ENCODE peak calls at places on chromosomes 2 and 18, in eight cellular contexts. One of them, this sample, is unnamed.

GRCh38 chr2:99772766-99773331 is 283.0 kb upstream of the REV1 start:
- DNase-seq in AG08395: no peak
- DNase-seq in stimulated activated CD8-positive, alpha-beta memory T cell treated with anti-CD3 and anti-CD28 coated beads, Interleukin-2, amount 100 ng/mL, for 1 hour: no peak
- DNase-seq in central memory CD4-positive, alpha-beta T cell: no peak
- DNase-seq in activated naive CD4-positive, alpha-beta T cell: no peak
- DNase-seq in AG20443: no peak
- DNase-seq in bronchial epithelial cell: no peak
- DNase-seq in endothelial cell: no peak
- DNase-seq in this sample: no peak

GRCh38 chr2:159285929-159286708 is at the start of gene WDSUB1:
- DNase-seq in endothelial cell: peak
- DNase-seq in activated naive CD4-positive, alpha-beta T cell: no peak
- DNase-seq in AG08395: peak
- DNase-seq in bronchial epithelial cell: peak
- DNase-seq in AG20443: peak
- DNase-seq in stimulated activated CD8-positive, alpha-beta memory T cell treated with anti-CD3 and anti-CD28 coated beads, Interleukin-2, amount 100 ng/mL, for 1 hour: no peak
- DNase-seq in central memory CD4-positive, alpha-beta T cell: no peak
- DNase-seq in this sample: no peak

GRCh38 chr2:107936427-107937359 is 49.6 kb upstream of the SLC5A7 start:
- DNase-seq in bronchial epithelial cell: peak
- DNase-seq in central memory CD4-positive, alpha-beta T cell: no peak
- DNase-seq in AG20443: no peak
- DNase-seq in AG08395: no peak
- DNase-seq in endothelial cell: peak
- DNase-seq in activated naive CD4-positive, alpha-beta T cell: no peak
- DNase-seq in stimulated activated CD8-positive, alpha-beta memory T cell treated with anti-CD3 and anti-CD28 coated beads, Interleukin-2, amount 100 ng/mL, for 1 hour: no peak
- DNase-seq in this sample: no peak

GRCh38 chr2:43340066-43340465 is 113.7 kb upstream of the ZFP36L2 start:
- DNase-seq in central memory CD4-positive, alpha-beta T cell: no peak
- DNase-seq in bronchial epithelial cell: peak
- DNase-seq in activated naive CD4-positive, alpha-beta T cell: no peak
- DNase-seq in AG08395: peak
- DNase-seq in stimulated activated CD8-positive, alpha-beta memory T cell treated with anti-CD3 and anti-CD28 coated beads, Interleukin-2, amount 100 ng/mL, for 1 hour: no peak
- DNase-seq in endothelial cell: no peak
- DNase-seq in AG20443: peak
- DNase-seq in this sample: no peak

GRCh38 chr2:236849508-236849907 is 236.2 kb upstream of the COPS8 start:
- DNase-seq in stimulated activated CD8-positive, alpha-beta memory T cell treated with anti-CD3 and anti-CD28 coated beads, Interleukin-2, amount 100 ng/mL, for 1 hour: no peak
- DNase-seq in central memory CD4-positive, alpha-beta T cell: no peak
- DNase-seq in bronchial epithelial cell: no peak
- DNase-seq in activated naive CD4-positive, alpha-beta T cell: no peak
- DNase-seq in AG20443: no peak
- DNase-seq in endothelial cell: no peak
- DNase-seq in AG08395: no peak
- DNase-seq in this sample: no peak

GRCh38 chr2:18085593-18085992 is 207.1 kb downstream of the KCNS3 start:
- DNase-seq in activated naive CD4-positive, alpha-beta T cell: no peak
- DNase-seq in AG08395: no peak
- DNase-seq in endothelial cell: no peak
- DNase-seq in bronchial epithelial cell: peak
- DNase-seq in central memory CD4-positive, alpha-beta T cell: no peak
- DNase-seq in stimulated activated CD8-positive, alpha-beta memory T cell treated with anti-CD3 and anti-CD28 coated beads, Interleukin-2, amount 100 ng/mL, for 1 hour: no peak
- DNase-seq in AG20443: no peak
- DNase-seq in this sample: no peak

GRCh38 chr2:30656079-30656478 is 151.2 kb downstream of the CAPN13 start:
- DNase-seq in bronchial epithelial cell: no peak
- DNase-seq in endothelial cell: no peak
- DNase-seq in stimulated activated CD8-positive, alpha-beta memory T cell treated with anti-CD3 and anti-CD28 coated beads, Interleukin-2, amount 100 ng/mL, for 1 hour: no peak
- DNase-seq in AG20443: no peak
- DNase-seq in activated naive CD4-positive, alpha-beta T cell: no peak
- DNase-seq in central memory CD4-positive, alpha-beta T cell: no peak
- DNase-seq in AG08395: peak
- DNase-seq in this sample: no peak

GRCh38 chr2:240793313-240794177 is 26.5 kb downstream of the KIF1A start:
- DNase-seq in AG08395: no peak
- DNase-seq in endothelial cell: no peak
- DNase-seq in activated naive CD4-positive, alpha-beta T cell: no peak
- DNase-seq in bronchial epithelial cell: no peak
- DNase-seq in AG20443: no peak
- DNase-seq in stimulated activated CD8-positive, alpha-beta memory T cell treated with anti-CD3 and anti-CD28 coated beads, Interleukin-2, amount 100 ng/mL, for 1 hour: no peak
- DNase-seq in central memory CD4-positive, alpha-beta T cell: no peak
- DNase-seq in this sample: no peak

GRCh38 chr2:144329472-144329871 is 190.4 kb downstream of the ZEB2 start:
- DNase-seq in endothelial cell: no peak
- DNase-seq in central memory CD4-positive, alpha-beta T cell: no peak
- DNase-seq in AG08395: no peak
- DNase-seq in bronchial epithelial cell: no peak
- DNase-seq in activated naive CD4-positive, alpha-beta T cell: no peak
- DNase-seq in stimulated activated CD8-positive, alpha-beta memory T cell treated with anti-CD3 and anti-CD28 coated beads, Interleukin-2, amount 100 ng/mL, for 1 hour: no peak
- DNase-seq in AG20443: no peak
- DNase-seq in this sample: no peak

GRCh38 chr2:3280683-3281520 is 96.7 kb downstream of the EIPR1 start:
- DNase-seq in stimulated activated CD8-positive, alpha-beta memory T cell treated with anti-CD3 and anti-CD28 coated beads, Interleukin-2, amount 100 ng/mL, for 1 hour: no peak
- DNase-seq in endothelial cell: no peak
- DNase-seq in AG20443: no peak
- DNase-seq in bronchial epithelial cell: no peak
- DNase-seq in activated naive CD4-positive, alpha-beta T cell: no peak
- DNase-seq in AG08395: no peak
- DNase-seq in central memory CD4-positive, alpha-beta T cell: no peak
- DNase-seq in this sample: no peak

GRCh38 chr2:3571284-3571683 is 3.8 kb upstream of the RPS7 start:
- DNase-seq in central memory CD4-positive, alpha-beta T cell: no peak
- DNase-seq in AG08395: no peak
- DNase-seq in stimulated activated CD8-positive, alpha-beta memory T cell treated with anti-CD3 and anti-CD28 coated beads, Interleukin-2, amount 100 ng/mL, for 1 hour: no peak
- DNase-seq in endothelial cell: no peak
- DNase-seq in AG20443: no peak
- DNase-seq in activated naive CD4-positive, alpha-beta T cell: no peak
- DNase-seq in bronchial epithelial cell: no peak
- DNase-seq in this sample: no peak

GRCh38 chr2:134988994-134989605 is 58.1 kb downstream of the MAP3K19 start:
- DNase-seq in endothelial cell: no peak
- DNase-seq in stimulated activated CD8-positive, alpha-beta memory T cell treated with anti-CD3 and anti-CD28 coated beads, Interleukin-2, amount 100 ng/mL, for 1 hour: no peak
- DNase-seq in AG08395: peak
- DNase-seq in activated naive CD4-positive, alpha-beta T cell: no peak
- DNase-seq in bronchial epithelial cell: peak
- DNase-seq in central memory CD4-positive, alpha-beta T cell: peak
- DNase-seq in AG20443: peak
- DNase-seq in this sample: no peak

GRCh38 chr18:28063181-28063790 is 113.6 kb downstream of the CDH2 start:
- DNase-seq in endothelial cell: no peak
- DNase-seq in activated naive CD4-positive, alpha-beta T cell: no peak
- DNase-seq in AG20443: peak
- DNase-seq in bronchial epithelial cell: peak
- DNase-seq in stimulated activated CD8-positive, alpha-beta memory T cell treated with anti-CD3 and anti-CD28 coated beads, Interleukin-2, amount 100 ng/mL, for 1 hour: no peak
- DNase-seq in central memory CD4-positive, alpha-beta T cell: no peak
- DNase-seq in AG08395: peak
- DNase-seq in this sample: no peak

GRCh38 chr2:106020821-106021316 is 173.2 kb downstream of the UXS1 start:
- DNase-seq in AG20443: no peak
- DNase-seq in central memory CD4-positive, alpha-beta T cell: no peak
- DNase-seq in bronchial epithelial cell: no peak
- DNase-seq in stimulated activated CD8-positive, alpha-beta memory T cell treated with anti-CD3 and anti-CD28 coated beads, Interleukin-2, amount 100 ng/mL, for 1 hour: no peak
- DNase-seq in AG08395: no peak
- DNase-seq in activated naive CD4-positive, alpha-beta T cell: no peak
- DNase-seq in endothelial cell: no peak
- DNase-seq in this sample: no peak

GRCh38 chr2:154952346-154953010 is 254.0 kb downstream of the KCNJ3 start:
- DNase-seq in bronchial epithelial cell: no peak
- DNase-seq in endothelial cell: no peak
- DNase-seq in central memory CD4-positive, alpha-beta T cell: no peak
- DNase-seq in AG20443: no peak
- DNase-seq in stimulated activated CD8-positive, alpha-beta memory T cell treated with anti-CD3 and anti-CD28 coated beads, Interleukin-2, amount 100 ng/mL, for 1 hour: no peak
- DNase-seq in activated naive CD4-positive, alpha-beta T cell: no peak
- DNase-seq in AG08395: no peak
- DNase-seq in this sample: no peak

This sample was measured in activated CD4-positive, CD25-positive, alpha-beta regulatory T cell treated with anti-CD3 and anti-CD28 coated beads, Interleukin-2, amount 50 U/mL, for 16 hours.